ENCODE peak calls at places on chromosome 9, in nine cellular contexts. P, C, V, A, L, X, Y, O and I are unnamed samples.

GRCh38 chr9:130890869-130891698 is 5.5 kb downstream of the QRFP start:
- DNase-seq in P (no peak), C (no peak), V (no peak), A (no peak), L (no peak), X (no peak), Y (no peak), O (no peak), I (no peak)

GRCh38 chr9:95691435-95691834 is 174.7 kb upstream of the PTCH1 start:
- DNase-seq in P (no peak), C (no peak), V (no peak), A (no peak), L (no peak), X (no peak), Y (no peak), O (no peak), I (no peak)

GRCh38 chr9:88433583-88434240 is 45.5 kb downstream of the SPIN1 start:
- DNase-seq in P (peak), C (no peak), V (no peak), A (no peak), L (no peak), X (no peak), Y (no peak), O (no peak), I (peak)

GRCh38 chr9:90092512-90092911 is 487.7 kb downstream of the GADD45G start:
- DNase-seq in P (no peak), C (no peak), V (no peak), A (no peak), L (no peak), X (no peak), Y (no peak), O (peak), I (no peak)

GRCh38 chr9:126671381-126671831 is 57.7 kb downstream of the LMX1B start:
- DNase-seq in P (no peak), C (no peak), V (no peak), A (no peak), L (no peak), X (peak), Y (no peak), O (no peak), I (no peak)

GRCh38 chr9:127731938-127732337 is 3.2 kb downstream of the TOR2A start:
- DNase-seq in P (no peak), C (no peak), V (no peak), A (no peak), L (no peak), X (no peak), Y (no peak), O (no peak), I (no peak)

GRCh38 chr9:21473236-21473635 is 8.9 kb downstream of the IFNE start:
- DNase-seq in P (no peak), C (no peak), V (no peak), A (no peak), L (no peak), X (no peak), Y (no peak), O (no peak), I (no peak)

GRCh38 chr9:133703571-133704399 is 34.4 kb downstream of the SARDH start:
- DNase-seq in P (no peak), C (no peak), V (no peak), A (no peak), L (no peak), X (peak), Y (no peak), O (no peak), I (no peak)

GRCh38 chr9:131707677-131708612 is 31.9 kb downstream of the RAPGEF1 start:
- DNase-seq in P (peak), C (no peak), V (peak), A (no peak), L (peak), X (peak), Y (peak), O (no peak), I (peak)

GRCh38 chr9:87909310-87910041 is 8.3 kb upstream of the SPATA31C1 start:
- DNase-seq in P (no peak), C (peak), V (peak), A (no peak), L (no peak), X (no peak), Y (no peak), O (no peak), I (peak)

GRCh38 chr9:21831841-21832509 is 29.5 kb downstream of the MTAP start:
- DNase-seq in P (peak), C (no peak), V (no peak), A (peak), L (peak), X (no peak), Y (peak), O (peak), I (no peak)